ENCODE peak calls at places on chromosome 18, in seven cellular contexts. J is sigmoid colon, C is BE2C, T is AG04449, I is IMR-90, A is bronchial epithelial cell, E is upper lobe of right lung. Z is an unnamed sample.

GRCh38 chr18:22983175-22983574 is 50.0 kb downstream of the RBBP8 start:
- DNase-seq in J (no peak), C (no peak), T (no peak), I (peak; percentile 64), A (peak; percentile 52), E (no peak), Z (no peak)

GRCh38 chr18:22674300-22674699 is 256.6 kb upstream of the CTAGE1 start:
- DNase-seq in J (no peak), C (no peak), T (peak; percentile 80), I (peak; percentile 94), A (peak; percentile 90), E (no peak), Z (no peak)

GRCh38 chr18:48997985-48998831 is 47.4 kb upstream of the SMAD7 start:
- DNase-seq in J (peak; percentile 82), C (no peak), T (peak; percentile 84), I (peak; percentile 97), A (peak; percentile 97), E (peak; percentile 83), Z (no peak)

GRCh38 chr18:6729247-6730091 is at the start of gene ARHGAP28:
- DNase-seq in J (peak; percentile 89), C (peak; percentile 82), T (no peak), I (peak; percentile 92), A (peak; percentile 34), E (peak; percentile 91), Z (peak; percentile 90)

GRCh38 chr18:9290171-9290570 is 44.4 kb upstream of the TWSG1 start:
- DNase-seq in J (no peak), C (no peak), T (no peak), I (peak; percentile 75), A (peak; percentile 33), E (no peak), Z (no peak)

GRCh38 chr18:28208712-28209265 is 31.9 kb upstream of the CDH2 start:
- DNase-seq in J (no peak), C (no peak), T (no peak), I (no peak), A (no peak), E (no peak), Z (no peak)

GRCh38 chr18:13437801-13438506 is 219.4 kb downstream of the LDLRAD4 start:
- DNase-seq in J (peak; percentile 33), C (no peak), T (no peak), I (no peak), A (no peak), E (no peak), Z (no peak)

GRCh38 chr18:58102020-58102419 is 58.0 kb downstream of the NEDD4L start:
- DNase-seq in J (no peak), C (no peak), T (no peak), I (no peak), A (no peak), E (no peak), Z (no peak)

GRCh38 chr18:13606589-13607254 is 119.6 kb downstream of the FAM210A start:
- DNase-seq in J (no peak), C (no peak), T (no peak), I (no peak), A (no peak), E (no peak), Z (no peak)

GRCh38 chr18:68428026-68428425 is 286.9 kb downstream of the TMX3 start:
- DNase-seq in J (no peak), C (peak; percentile 8), T (peak; percentile 57), I (peak; percentile 93), A (peak; percentile 96), E (no peak), Z (peak; percentile 63)

GRCh38 chr18:33720133-33720532 is 142.1 kb downstream of the ASXL3 start:
- DNase-seq in J (no peak), C (no peak), T (no peak), I (peak; percentile 86), A (peak; percentile 93), E (no peak), Z (no peak)

GRCh38 chr18:76262956-76263955 is 231.8 kb downstream of the ZNF516 start:
- DNase-seq in J (no peak), C (no peak), T (no peak), I (no peak), A (no peak), E (no peak), Z (no peak)

GRCh38 chr18:41395695-41396094 is 559.3 kb upstream of the PIK3C3 start:
- DNase-seq in J (no peak), C (no peak), T (no peak), I (peak; percentile 1), A (peak; percentile 32), E (no peak), Z (no peak)

GRCh38 chr18:9809686-9810085 is 76.1 kb upstream of the TXNDC2 start:
- DNase-seq in J (no peak), C (no peak), T (no peak), I (no peak), A (no peak), E (no peak), Z (no peak)

GRCh38 chr18:44735071-44735470 is 54.4 kb downstream of the SETBP1 start:
- DNase-seq in J (no peak), C (no peak), T (no peak), I (no peak), A (no peak), E (no peak), Z (no peak)
- TF ChIP-seq CTCF in J (no peak), C (no peak), T (no peak), I (no peak), A (no peak), E (no peak), Z (no peak)

GRCh38 chr18:55575949-55576348 is 12.0 kb downstream of the TCF4 start:
- DNase-seq in J (no peak), C (no peak), T (no peak), I (no peak), A (no peak), E (no peak), Z (no peak)

GRCh38 chr18:55579888-55580287 is 8.1 kb downstream of the TCF4 start:
- DNase-seq in J (no peak), C (no peak), T (no peak), I (no peak), A (no peak), E (no peak), Z (no peak)

GRCh38 chr18:55575066-55575465 is 12.9 kb downstream of the TCF4 start:
- DNase-seq in J (no peak), C (no peak), T (no peak), I (no peak), A (no peak), E (no peak), Z (no peak)

GRCh38 chr18:55579471-55579870 is 8.5 kb downstream of the TCF4 start:
- DNase-seq in J (no peak), C (no peak), T (no peak), I (peak; percentile 28), A (no peak), E (no peak), Z (no peak)

DNA sequence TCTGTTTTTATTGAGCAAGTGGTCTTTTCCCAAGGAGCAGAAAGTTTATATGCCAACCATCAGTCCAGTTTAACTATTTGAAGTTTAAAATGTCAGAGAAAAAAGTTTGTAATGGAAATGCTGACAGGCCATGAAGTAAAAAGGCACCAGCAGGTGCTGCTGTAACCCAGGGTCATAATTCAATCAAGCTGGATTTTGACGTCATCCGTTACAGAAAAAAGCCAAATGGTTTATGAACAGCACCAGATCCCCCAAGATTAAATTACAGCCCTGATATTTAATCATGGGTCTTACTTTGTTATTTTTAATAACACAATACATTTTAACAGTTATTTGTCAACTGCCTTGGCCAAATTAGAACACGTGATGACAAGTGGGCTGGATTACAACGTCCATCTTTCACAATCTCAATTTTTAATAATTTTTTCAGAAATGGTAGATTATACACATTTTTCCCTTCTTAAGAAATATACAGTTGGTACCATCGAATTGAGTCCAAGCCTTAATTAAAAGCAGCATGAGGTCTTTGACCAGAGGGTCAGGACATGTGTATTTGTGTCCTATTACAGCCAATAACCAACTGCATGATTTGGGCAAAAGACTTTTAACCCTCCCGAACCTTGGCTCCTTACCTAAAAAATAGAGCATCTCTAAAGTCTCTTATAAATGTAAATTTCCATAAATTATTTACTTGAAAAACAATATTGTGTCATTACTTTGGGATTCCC is 10.0 kb downstream of the TCF4 start:
- DNase-seq in J (no peak), C (peak; percentile 41), T (no peak), I (no peak), A (no peak), E (no peak), Z (no peak)
- TF ChIP-seq CTCF in J (no peak), C (peak; percentile 54), T (no peak), I (no peak), A (peak; percentile 20), E (no peak), Z (no peak)

GRCh38 chr18:70234667-70235459 is 29.4 kb upstream of the RTTN start:
- DNase-seq in J (no peak), C (no peak), T (no peak), I (peak; percentile 62), A (peak; percentile 31), E (no peak), Z (no peak)

GRCh38 chr18:70233974-70234373 is 28.5 kb upstream of the RTTN start:
- DNase-seq in J (no peak), C (no peak), T (no peak), I (no peak), A (no peak), E (no peak), Z (no peak)

GRCh38 chr18:70232251-70232650 is 26.8 kb upstream of the RTTN start:
- DNase-seq in J (no peak), C (no peak), T (no peak), I (no peak), A (no peak), E (no peak), Z (no peak)

DNA sequence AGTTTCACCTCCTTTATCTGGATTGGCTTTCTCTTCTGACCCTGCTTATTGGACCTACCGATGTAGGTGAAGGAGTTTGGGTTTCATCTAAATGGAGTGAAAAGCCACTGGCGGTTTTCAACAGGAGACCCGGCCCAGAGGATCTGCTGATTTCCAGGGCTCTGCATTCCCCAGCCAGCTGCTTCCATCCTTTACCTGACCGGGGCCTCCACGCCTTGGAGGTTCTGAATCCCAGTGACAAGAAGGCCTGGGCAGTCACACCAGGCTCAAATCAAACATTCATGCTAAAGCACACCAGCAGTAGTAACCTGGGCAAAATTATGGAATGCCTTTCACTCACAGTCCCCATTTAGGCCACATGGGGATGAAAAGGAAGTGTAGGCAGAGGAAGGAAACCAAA is 30.0 kb upstream of the RTTN start:
- DNase-seq in J (no peak), C (no peak), T (no peak), I (no peak), A (no peak), E (no peak), Z (no peak)
- TF ChIP-seq CTCF in J (no peak), C (no peak), T (no peak), I (no peak), A (no peak), E (no peak), Z (no peak)

GRCh38 chr18:11320981-11321380 is 171.6 kb upstream of the PIEZO2 start:
- DNase-seq in J (no peak), C (no peak), T (no peak), I (peak; percentile 79), A (no peak), E (no peak), Z (no peak)

GRCh38 chr18:11323359-11323819 is 174.0 kb upstream of the PIEZO2 start:
- DNase-seq in J (no peak), C (peak; percentile 14), T (no peak), I (peak; percentile 72), A (no peak), E (no peak), Z (no peak)

GRCh38 chr18:11322006-11322405 is 172.6 kb upstream of the PIEZO2 start:
- DNase-seq in J (no peak), C (no peak), T (no peak), I (peak; percentile 12), A (no peak), E (no peak), Z (no peak)

GRCh38 chr18:11324510-11324909 is 175.1 kb upstream of the PIEZO2 start:
- DNase-seq in J (no peak), C (no peak), T (no peak), I (peak; percentile 22), A (no peak), E (no peak), Z (no peak)

GRCh38 chr18:11322716-11323115 is 173.3 kb upstream of the PIEZO2 start:
- DNase-seq in J (no peak), C (no peak), T (no peak), I (no peak), A (no peak), E (no peak), Z (no peak)
- TF ChIP-seq CTCF in J (no peak), C (no peak), T (no peak), I (no peak), A (no peak), E (no peak), Z (no peak)